ENCODE peak calls at places on chromosome 20, in ten cellular contexts. F, P, L, M, I, S, T, K, U and N are unnamed samples.
A peak's percentile ranks its signal among the peaks of the same experiment; 100 is the strongest.

GRCh38 chr20:51156041-51156795 is 133.3 kb upstream of the KCNG1 start:
- DNase-seq in F (peak; percentile 63), P (no peak), L (no peak), M (peak; percentile 57), I (no peak), S (no peak), T (peak; percentile 68), K (no peak), U (no peak), N (no peak)

GRCh38 chr20:59525500-59526241 is 78.7 kb upstream of the PHACTR3 start:
- DNase-seq in F (peak; percentile 20), P (no peak), L (no peak), M (peak; percentile 13), I (peak; percentile 87), S (peak; percentile 20), T (peak; percentile 73), K (peak; percentile 78), U (no peak), N (peak; percentile 48)

GRCh38 chr20:7505152-7505834 is 435.0 kb downstream of the HAO1 start:
- DNase-seq in F (peak; percentile 29), P (no peak), L (no peak), M (no peak), I (no peak), S (no peak), T (no peak), K (no peak), U (no peak), N (no peak)

GRCh38 chr20:63686492-63687321 is 9.7 kb upstream of the TNFRSF6B start:
- DNase-seq in F (no peak), P (no peak), L (no peak), M (peak; percentile 80), I (no peak), S (peak; percentile 78), T (no peak), K (no peak), U (no peak), N (peak; percentile 78)

GRCh38 chr20:37071481-37071911 is 24.3 kb downstream of the RBL1 start:
- DNase-seq in F (no peak), P (no peak), L (no peak), M (peak; percentile 67), I (no peak), S (peak; percentile 57), T (no peak), K (no peak), U (no peak), N (no peak)

GRCh38 chr20:47524385-47524784 is 22.7 kb downstream of the NCOA3 start:
- DNase-seq in F (no peak), P (no peak), L (no peak), M (no peak), I (no peak), S (no peak), T (no peak), K (no peak), U (no peak), N (no peak)

GRCh38 chr20:21251278-21251677 is 51.9 kb upstream of the XRN2 start:
- DNase-seq in F (no peak), P (no peak), L (no peak), M (no peak), I (no peak), S (peak; percentile 84), T (no peak), K (no peak), U (no peak), N (no peak)

GRCh38 chr20:41387433-41387832 is 20.8 kb upstream of the EMILIN3 start:
- DNase-seq in F (no peak), P (no peak), L (no peak), M (no peak), I (no peak), S (no peak), T (no peak), K (no peak), U (no peak), N (no peak)

GRCh38 chr20:39823239-39823638 is 861.1 kb downstream of the DHX35 start:
- DNase-seq in F (no peak), P (no peak), L (no peak), M (peak; percentile 58), I (no peak), S (no peak), T (no peak), K (no peak), U (no peak), N (no peak)

GRCh38 chr20:44856442-44856841 is 29.1 kb upstream of the YWHAB start:
- DNase-seq in F (no peak), P (no peak), L (no peak), M (no peak), I (no peak), S (no peak), T (no peak), K (no peak), U (no peak), N (no peak)

GRCh38 chr20:41425180-41425884 is 58.7 kb upstream of the EMILIN3 start:
- DNase-seq in F (no peak), P (no peak), L (no peak), M (peak; percentile 22), I (no peak), S (no peak), T (no peak), K (no peak), U (no peak), N (no peak)

GRCh38 chr20:4153251-4153650 is 137.9 kb upstream of the RNF24 start:
- DNase-seq in F (no peak), P (no peak), L (no peak), M (no peak), I (no peak), S (no peak), T (no peak), K (no peak), U (no peak), N (peak; percentile 32)

GRCh38 chr20:1997483-1998192 is 3.8 kb upstream of the PDYN start:
- DNase-seq in F (no peak), P (no peak), L (no peak), M (no peak), I (no peak), S (no peak), T (no peak), K (no peak), U (no peak), N (no peak)

GRCh38 chr20:32893878-32894483 is 35.3 kb downstream of the EFCAB8 start:
- DNase-seq in F (no peak), P (no peak), L (no peak), M (peak; percentile 16), I (peak; percentile 24), S (no peak), T (peak; percentile 23), K (peak; percentile 59), U (no peak), N (no peak)

GRCh38 chr20:43840382-43841070 is 74.1 kb upstream of the TOX2 start:
- DNase-seq in F (no peak), P (no peak), L (no peak), M (peak; percentile 29), I (no peak), S (no peak), T (no peak), K (peak; percentile 62), U (no peak), N (peak; percentile 13)

GRCh38 chr20:48629069-48629959 is 198.5 kb downstream of the PREX1 start:
- DNase-seq in F (no peak), P (no peak), L (no peak), M (no peak), I (no peak), S (no peak), T (no peak), K (no peak), U (no peak), N (no peak)

GRCh38 chr20:31496761-31497295 is 17.4 kb upstream of the HM13 start:
- DNase-seq in F (no peak), P (no peak), L (no peak), M (no peak), I (no peak), S (peak; percentile 56), T (no peak), K (no peak), U (no peak), N (peak; percentile 22)

GRCh38 chr20:2814587-2815051 is at the start of gene C20orf141:
- DNase-seq in F (no peak), P (no peak), L (no peak), M (peak; percentile 99), I (no peak), S (peak; percentile 85), T (no peak), K (no peak), U (no peak), N (peak; percentile 27)

GRCh38 chr20:40017765-40018164 is 671.3 kb downstream of the MAFB start:
- DNase-seq in F (no peak), P (no peak), L (no peak), M (no peak), I (no peak), S (no peak), T (no peak), K (no peak), U (no peak), N (no peak)

GRCh38 chr20:60658661-60659060 is 593.4 kb upstream of the CDH4 start:
- DNase-seq in F (no peak), P (no peak), L (no peak), M (no peak), I (peak; percentile 3), S (no peak), T (no peak), K (no peak), U (no peak), N (no peak)

GRCh38 chr20:13884803-13885202 is 100.0 kb downstream of the NDUFAF5 start:
- DNase-seq in F (no peak), P (no peak), L (no peak), M (no peak), I (no peak), S (no peak), T (no peak), K (no peak), U (no peak), N (no peak)

GRCh38 chr20:47546184-47547033 is 44.7 kb downstream of the NCOA3 start:
- DNase-seq in F (no peak), P (no peak), L (no peak), M (peak; percentile 96), I (no peak), S (no peak), T (no peak), K (no peak), U (no peak), N (no peak)

GRCh38 chr20:4836473-4836872 is 114.8 kb downstream of the PRND start:
- DNase-seq in F (no peak), P (no peak), L (no peak), M (no peak), I (no peak), S (no peak), T (no peak), K (no peak), U (no peak), N (no peak)

GRCh38 chr20:53822534-53822933 is 228.9 kb upstream of the ZNF217 start:
- DNase-seq in F (no peak), P (no peak), L (no peak), M (no peak), I (no peak), S (no peak), T (no peak), K (no peak), U (no peak), N (no peak)

GRCh38 chr20:46752639-46753235 is 43.3 kb downstream of the SLC2A10 start:
- DNase-seq in F (peak; percentile 72), P (peak; percentile 19), L (no peak), M (peak; percentile 62), I (peak; percentile 72), S (no peak), T (peak; percentile 47), K (peak; percentile 47), U (no peak), N (peak; percentile 48)

GRCh38 chr20:19881080-19881840 is 123.2 kb downstream of the RIN2 start:
- DNase-seq in F (no peak), P (no peak), L (no peak), M (no peak), I (no peak), S (no peak), T (no peak), K (no peak), U (no peak), N (no peak)